ENCODE peak calls at places on chromosomes 11 and 22, in six cellular contexts. P is uterus, O is fibroblast of mammary gland, T is left lung, V is fibroblast of lung, U is mucosa of descending colon. Z is an unnamed sample.

GRCh38 chr11:92216789-92217188 is 7.8 kb upstream of the FAT3 start:
- DNase-seq in U (no peak), O (no peak), V (no peak), P (no peak), T (no peak), Z (no peak)

GRCh38 chr11:129374993-129375721 is 491 bp upstream of the BARX2 start:
- DNase-seq in V (peak), O (no peak), P (no peak), T (peak), U (peak), Z (no peak)

GRCh38 chr22:27114186-27114585 is 456.8 kb downstream of the MIAT start:
- DNase-seq in T (no peak), O (no peak), P (no peak), V (no peak), U (no peak), Z (no peak)

GRCh38 chr22:45578524-45579147 is 76.0 kb downstream of the FBLN1 start:
- DNase-seq in T (no peak), P (no peak), V (no peak), U (no peak), O (no peak), Z (no peak)

GRCh38 chr11:44248109-44248508 is 61.8 kb downstream of the ALX4 start:
- DNase-seq in O (no peak), P (no peak), U (no peak), V (no peak), T (no peak), Z (no peak)

GRCh38 chr22:48856308-48856615 is 971.4 kb downstream of the BRD1 start:
- DNase-seq in U (no peak), T (no peak), O (no peak), V (no peak), P (no peak), Z (no peak)

GRCh38 chr11:2270322-2271076 is at the start of gene ASCL2:
- DNase-seq in T (peak), P (no peak), V (no peak), O (no peak), U (no peak), Z (no peak)

GRCh38 chr11:119473901-119474681 is 51.1 kb upstream of the THY1 start:
- DNase-seq in T (no peak), O (no peak), P (no peak), U (no peak), V (no peak), Z (no peak)

GRCh38 chr11:117319214-117319840 is 3.3 kb upstream of the BACE1 start:
- DNase-seq in O (peak), V (peak), T (no peak), P (no peak), U (no peak), Z (no peak)

GRCh38 chr22:46501701-46502100 is 35.7 kb downstream of the CELSR1 start:
- DNase-seq in T (no peak), P (no peak), O (peak), V (peak), U (no peak), Z (peak)

DNA sequence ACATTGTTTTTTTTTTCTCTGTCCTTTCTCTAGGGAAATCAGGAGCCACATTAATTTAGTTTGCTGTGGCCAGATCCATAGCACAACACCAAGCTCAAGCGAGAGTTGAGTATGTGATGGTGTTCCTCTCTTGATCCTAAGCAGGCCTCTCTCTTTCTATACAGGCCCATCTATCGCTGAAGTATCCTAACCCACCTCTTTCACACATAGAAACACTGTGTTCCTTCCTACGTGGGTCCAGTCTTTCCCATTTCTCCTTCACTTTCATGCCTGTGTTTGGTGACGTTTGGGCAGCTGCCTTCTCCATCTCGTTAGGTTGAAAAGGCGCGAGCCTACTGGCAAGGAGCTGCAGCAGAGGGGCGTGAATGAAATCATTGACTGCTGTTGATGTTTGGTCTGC is 2.4 kb downstream of the PACS1 start:
- DNase-seq in P (no peak), O (no peak), V (no peak), T (no peak), U (no peak), Z (no peak)
- H3K4me3 ChIP-seq in P (no peak), O (no peak), V (no peak), T (no peak), U (no peak), Z (no peak)

GRCh38 chr11:67056267-67056639 is 394 bp upstream of the RHOD start:
- DNase-seq in V (no peak), P (no peak), U (peak), O (no peak), T (no peak), Z (no peak)

GRCh38 chr11:67056640-67057409 is at the start of gene RHOD:
- DNase-seq in U (peak), T (peak), P (peak), O (no peak), V (no peak), Z (no peak)

GRCh38 chr11:67053896-67054850 is 2.5 kb upstream of the RHOD start:
- DNase-seq in U (peak), P (peak), O (peak), V (peak), T (no peak), Z (peak)

GRCh38 chr11:67055812-67056211 is 835 bp upstream of the RHOD start:
- DNase-seq in P (no peak), T (no peak), U (peak), V (no peak), O (peak), Z (no peak)

GRCh38 chr11:67054851-67055523 is 1.7 kb upstream of the RHOD start:
- DNase-seq in T (peak), P (no peak), U (peak), V (peak), O (peak), Z (no peak)
- H3K4me3 ChIP-seq in T (no peak), P (no peak), U (no peak), V (no peak), O (no peak), Z (no peak)

GRCh38 chr11:76742912-76743311 is 40.2 kb upstream of the TSKU start:
- DNase-seq in T (no peak), V (peak), P (no peak), U (no peak), O (peak), Z (no peak)
- H3K4me3 ChIP-seq in T (no peak), V (no peak), P (no peak), U (no peak), O (no peak), Z (no peak)

DNA sequence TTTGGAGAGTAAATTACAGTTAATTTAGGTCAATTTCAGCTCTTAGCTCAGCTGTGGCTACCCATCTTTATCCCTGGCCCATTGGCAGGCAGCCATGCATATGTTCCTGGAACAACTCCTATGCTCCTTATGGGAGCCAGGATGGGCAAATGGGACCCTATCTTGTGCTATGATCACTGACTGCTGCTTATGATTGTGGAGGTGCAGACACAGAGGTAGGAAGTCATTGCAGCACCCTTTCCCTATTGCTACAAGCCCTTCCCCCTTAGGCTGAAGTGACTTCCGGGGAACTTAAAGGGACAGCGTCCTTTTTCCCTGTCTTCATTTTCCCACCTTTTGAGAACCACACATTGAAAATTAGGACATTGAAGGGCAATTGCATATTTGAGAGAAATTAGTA is 112.7 kb downstream of the FCHSD2 start:
- DNase-seq in T (no peak), P (no peak), O (no peak), U (no peak), V (no peak), Z (no peak)
- H3K4me3 ChIP-seq in T (no peak), P (no peak), O (no peak), U (no peak), V (no peak), Z (no peak)

GRCh38 chr11:31237819-31238771 is 131.4 kb downstream of the DCDC1 start:
- DNase-seq in V (peak), T (no peak), O (peak), U (no peak), P (no peak), Z (no peak)
- H3K4me3 ChIP-seq in V (no peak), T (no peak), O (no peak), U (no peak), P (no peak), Z (no peak)

GRCh38 chr11:69637601-69637955 is 3.4 kb upstream of the CCND1 start:
- DNase-seq in T (peak), V (no peak), U (no peak), P (no peak), O (no peak), Z (no peak)

GRCh38 chr11:69637956-69638871 is 2.7 kb upstream of the CCND1 start:
- DNase-seq in T (peak), P (no peak), V (peak), U (peak), O (peak), Z (peak)

GRCh38 chr11:69635804-69636511 is 5.0 kb upstream of the CCND1 start:
- DNase-seq in O (no peak), P (no peak), T (no peak), U (no peak), V (no peak), Z (no peak)

GRCh38 chr11:69636512-69636866 is 4.5 kb upstream of the CCND1 start:
- DNase-seq in V (peak), O (peak), U (peak), P (no peak), T (peak), Z (peak)

GRCh38 chr11:69636870-69637600 is 3.9 kb upstream of the CCND1 start:
- DNase-seq in O (no peak), U (peak), P (no peak), T (no peak), V (no peak), Z (no peak)
- H3K4me3 ChIP-seq in O (peak), U (no peak), P (peak), T (peak), V (no peak), Z (peak)

DNA sequence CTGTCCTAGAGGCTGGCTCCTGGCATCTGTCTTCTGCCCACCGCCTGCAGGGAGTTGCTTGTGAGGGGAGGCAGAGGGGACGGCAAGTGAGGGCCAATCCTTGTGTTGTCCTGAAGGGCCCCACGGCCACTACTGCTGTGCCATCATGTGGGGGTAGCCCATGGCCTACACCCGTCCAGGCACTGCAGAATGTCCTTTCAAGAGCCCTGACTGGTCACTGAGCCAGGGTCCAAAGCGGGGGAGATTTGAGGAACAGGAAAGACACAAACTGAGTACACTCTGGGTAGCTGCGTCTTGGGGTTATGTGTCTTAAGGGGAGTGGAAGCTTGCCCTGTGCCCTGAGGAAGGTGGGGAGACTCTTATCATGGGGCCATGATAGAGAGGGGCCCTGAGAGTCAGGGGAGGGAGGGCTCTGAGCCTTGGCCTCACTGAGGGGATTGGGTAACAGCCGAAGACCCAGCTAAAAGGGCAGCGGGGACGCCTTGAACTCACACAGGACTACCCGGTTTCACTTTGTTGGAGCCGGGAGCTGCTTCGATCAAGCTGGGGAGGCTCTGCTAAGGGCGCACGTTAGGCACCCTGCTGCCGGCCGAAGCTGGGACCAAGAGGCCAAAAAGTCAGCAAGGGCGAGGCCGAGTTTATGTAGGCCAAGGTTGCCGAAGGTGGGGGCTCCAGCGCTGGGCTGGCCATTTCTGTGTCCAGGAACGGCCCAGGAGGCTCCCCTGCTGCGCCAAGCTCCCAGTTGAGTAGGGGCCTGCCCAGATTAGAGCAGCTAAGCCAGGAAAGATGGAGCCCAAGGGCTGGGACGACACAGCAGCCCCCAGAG is 1.9 kb downstream of the TBX1 start:
- DNase-seq in T (peak), O (no peak), P (no peak), V (no peak), U (no peak), Z (no peak)
- H3K4me3 ChIP-seq in T (no peak), O (peak), P (no peak), V (no peak), U (no peak), Z (peak)